ENCODE peak calls at places on chromosome 20, in four cellular contexts. W is GM12878, Z is K562, J is H1. D is an unnamed sample.
A peak's percentile ranks its signal among the peaks of the same experiment; 100 is the strongest.

GRCh38 chr20:35773154-35773751 is 1.4 kb downstream of the PHF20 start:
- DNase-seq in J (no peak), W (peak; percentile 36), Z (peak; percentile 19), D (no peak)

GRCh38 chr20:63643966-63644365 is 9.3 kb downstream of the STMN3 start:
- DNase-seq in J (no peak), W (no peak), Z (no peak), D (no peak)

GRCh38 chr20:17749979-17750721 is 50.4 kb downstream of the BANF2 start:
- DNase-seq in W (no peak), J (no peak), Z (no peak), D (no peak)

GRCh38 chr20:63552481-63553249 is 1.3 kb upstream of the FNDC11 start:
- DNase-seq in W (peak; percentile 52), Z (peak; percentile 62), J (peak; percentile 29), D (no peak)

GRCh38 chr20:17734374-17734773 is 34.6 kb downstream of the BANF2 start:
- DNase-seq in Z (no peak), J (no peak), W (no peak), D (no peak)

GRCh38 chr20:57476073-57476526 is 48.8 kb downstream of the CTCFL start:
- DNase-seq in W (peak; percentile 67), Z (no peak), J (no peak), D (no peak)

GRCh38 chr20:61303217-61303616 is 51.2 kb downstream of the CDH4 start:
- DNase-seq in J (no peak), W (no peak), Z (no peak), D (no peak)

GRCh38 chr20:49284818-49285217 is 7.0 kb upstream of the ZNFX1 start:
- DNase-seq in J (no peak), W (no peak), Z (no peak), D (no peak)

GRCh38 chr20:57260959-57261357 is 5.5 kb downstream of the BMP7 start:
- DNase-seq in Z (no peak), W (no peak), J (no peak), D (no peak)

GRCh38 chr20:50120935-50121693 is 8.2 kb upstream of the UBE2V1 start:
- DNase-seq in J (peak; percentile 56), Z (no peak), W (no peak), D (peak; percentile 83)

GRCh38 chr20:33407251-33407650 is 5.9 kb upstream of the CDK5RAP1 start:
- DNase-seq in J (no peak), Z (no peak), W (no peak), D (no peak)

GRCh38 chr20:46102940-46103339 is 13.2 kb upstream of the NCOA5 start:
- DNase-seq in W (no peak), Z (no peak), J (no peak), D (no peak)

GRCh38 chr20:4038047-4038459 is 22.7 kb upstream of the RNF24 start:
- DNase-seq in J (no peak), Z (peak; percentile 33), W (peak; percentile 75), D (no peak)

GRCh38 chr20:47246061-47246460 is 110.4 kb downstream of the ZMYND8 start:
- DNase-seq in W (no peak), J (no peak), Z (no peak), D (no peak)

GRCh38 chr20:56245761-56246160 is 2.8 kb upstream of the MC3R start:
- DNase-seq in W (no peak), Z (no peak), J (no peak), D (no peak)

GRCh38 chr20:25058797-25059486 is 1.0 kb upstream of the ACSS1 start:
- DNase-seq in Z (no peak), J (no peak), W (no peak), D (peak; percentile 49)

GRCh38 chr20:45049904-45050471 is 50.9 kb downstream of the KCNS1 start:
- DNase-seq in J (no peak), Z (no peak), W (no peak), D (no peak)

GRCh38 chr20:31485450-31486339 is 10.6 kb downstream of the REM1 start:
- DNase-seq in J (no peak), W (no peak), Z (peak; percentile 38), D (peak; percentile 61)

GRCh38 chr20:21702553-21703467 is 2.7 kb upstream of the PAX1 start:
- DNase-seq in W (no peak), J (no peak), Z (peak; percentile 40), D (peak; percentile 80)

GRCh38 chr20:21048841-21049273 is 57.3 kb downstream of the LINC00237 start:
- DNase-seq in W (no peak), Z (peak; percentile 71), J (no peak), D (peak; percentile 45)

GRCh38 chr20:5510446-5510845 is 193.7 kb upstream of the PROKR2 start:
- DNase-seq in J (peak; percentile 10), W (no peak), Z (no peak), D (no peak)

GRCh38 chr20:50625986-50626677 is 65.2 kb downstream of the RIPOR3 start:
- DNase-seq in W (no peak), Z (peak; percentile 72), J (no peak), D (peak; percentile 64)

GRCh38 chr20:61134286-61135035 is 117.6 kb upstream of the CDH4 start:
- DNase-seq in W (no peak), J (no peak), Z (no peak), D (no peak)

GRCh38 chr20:16864069-16864468 is 115.9 kb downstream of the OTOR start:
- DNase-seq in W (peak; percentile 8), Z (no peak), J (no peak), D (no peak)

GRCh38 chr20:16407251-16408067 is 165.8 kb downstream of the KIF16B start:
- DNase-seq in Z (no peak), J (no peak), W (no peak), D (no peak)

GRCh38 chr20:32984631-32985354 is 19.4 kb downstream of the SUN5 start:
- DNase-seq in J (no peak), Z (no peak), W (no peak), D (no peak)

GRCh38 chr20:9068896-9069663 is at the start of gene PLCB4:
- DNase-seq in J (no peak), W (no peak), Z (peak; percentile 26), D (peak; percentile 75)

GRCh38 chr20:4289875-4290274 is 274.5 kb upstream of the RNF24 start:
- DNase-seq in Z (no peak), W (no peak), J (no peak), D (no peak)

GRCh38 chr20:1618954-1619550 is 757 bp downstream of the SIRPB1 start:
- DNase-seq in W (no peak), Z (peak; percentile 0), J (no peak), D (no peak)

GRCh38 chr20:49859807-49860206 is 47.2 kb downstream of the SLC9A8 start:
- DNase-seq in Z (no peak), W (no peak), J (no peak), D (no peak)

GRCh38 chr20:45358282-45359068 is 4.5 kb upstream of the SYS1 start:
- DNase-seq in Z (no peak), J (no peak), W (no peak), D (no peak)

GRCh38 chr20:35200255-35200654 is 26.2 kb upstream of the MMP24 start:
- DNase-seq in J (no peak), Z (no peak), W (no peak), D (no peak)

GRCh38 chr20:8223096-8223870 is 91.2 kb downstream of the PLCB1 start:
- DNase-seq in J (no peak), Z (no peak), W (no peak), D (no peak)

GRCh38 chr20:49091104-49091503 is 45.0 kb downstream of the CSE1L start:
- DNase-seq in Z (no peak), W (no peak), J (no peak), D (no peak)

GRCh38 chr20:6606651-6607050 is 160.8 kb upstream of the BMP2 start:
- DNase-seq in Z (no peak), W (no peak), J (no peak), D (no peak)

GRCh38 chr20:29409833-29410804 is 1847.3 kb upstream of the DEFB115 start:
- DNase-seq in J (no peak), W (no peak), Z (no peak), D (peak; percentile 22)

GRCh38 chr20:48826883-48827771 is 672 bp downstream of the PREX1 start:
- DNase-seq in J (no peak), Z (no peak), W (no peak), D (peak; percentile 64)

GRCh38 chr20:2516399-2516798 is 7.7 kb upstream of the ZNF343 start:
- DNase-seq in Z (no peak), J (no peak), W (no peak), D (no peak)

DNA sequence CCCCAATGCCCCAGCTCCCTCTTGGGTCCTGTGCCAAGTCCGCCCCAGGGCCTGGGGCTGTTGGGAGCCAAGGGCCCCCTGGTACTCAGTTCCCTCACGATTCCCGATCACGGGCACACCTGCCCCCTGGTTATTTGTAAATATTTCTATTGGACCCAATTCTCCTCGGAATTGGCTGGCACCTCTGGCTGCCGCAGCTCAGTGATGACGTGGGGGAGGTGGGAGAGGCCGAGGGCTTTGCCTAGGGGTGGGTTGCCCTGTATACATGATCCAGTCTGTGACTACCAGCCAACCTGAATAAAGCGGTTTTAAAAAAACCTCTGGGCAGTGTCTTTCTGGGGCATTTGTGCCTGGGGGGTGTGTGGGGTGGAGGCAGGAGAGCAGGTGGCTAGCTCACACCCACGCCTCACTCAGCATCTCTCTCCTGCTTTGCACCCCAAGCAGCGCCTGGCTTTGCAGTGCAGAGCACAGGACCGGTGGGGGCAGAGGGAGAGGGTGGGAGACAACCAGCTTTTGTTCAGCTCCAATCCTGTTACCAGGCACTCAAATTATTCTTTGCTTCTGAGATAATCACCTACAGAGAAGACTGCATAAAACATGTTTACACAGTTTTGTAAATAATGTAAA is 42.2 kb downstream of the VSTM2L start:
- DNase-seq in W (no peak), Z (peak; percentile 3), J (no peak), D (no peak)
- TF ChIP-seq NRF1 in W (no peak), Z (no peak), J (no peak), D (no peak)

GRCh38 chr20:62357681-62358080 is 9.4 kb downstream of the LAMA5 start:
- DNase-seq in W (no peak), J (no peak), Z (no peak), D (no peak)

GRCh38 chr20:62359491-62360121 is 7.5 kb downstream of the LAMA5 start:
- DNase-seq in J (no peak), Z (no peak), W (no peak), D (no peak)

GRCh38 chr20:62356948-62357667 is 10.0 kb downstream of the LAMA5 start:
- DNase-seq in Z (peak; percentile 82), W (no peak), J (no peak), D (peak; percentile 66)

GRCh38 chr20:62358728-62359490 is 8.2 kb downstream of the LAMA5 start:
- DNase-seq in J (no peak), Z (peak; percentile 83), W (no peak), D (no peak)

GRCh38 chr20:62358171-62358719 is 8.9 kb downstream of the LAMA5 start:
- DNase-seq in J (no peak), Z (peak; percentile 50), W (no peak), D (peak; percentile 79)
- TF ChIP-seq CHD2 in J (no peak), Z (no peak), W (no peak), D (no peak)

DNA sequence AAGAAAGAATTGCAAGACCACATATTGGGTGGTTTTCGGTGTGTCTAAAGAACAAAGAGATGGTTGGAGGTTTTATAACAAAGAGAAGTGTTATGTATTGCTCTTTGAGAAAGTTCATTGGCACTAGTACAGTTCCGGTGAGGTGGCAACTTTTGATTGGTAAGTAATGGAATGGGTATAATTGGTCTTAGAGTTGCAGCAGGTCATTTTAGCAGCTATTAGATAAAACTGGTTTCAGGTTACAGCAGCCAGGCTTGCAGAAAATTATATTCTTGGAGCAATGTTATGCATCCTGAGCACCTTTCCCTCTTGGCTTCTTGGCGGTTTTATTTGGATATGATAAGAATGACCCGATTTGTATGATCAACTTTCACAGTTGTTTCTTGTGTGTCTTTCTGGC is 12.3 kb upstream of the SSTR4 start:
- DNase-seq in Z (no peak), J (no peak), W (no peak), D (no peak)
- TF ChIP-seq NRF1 in Z (no peak), J (no peak), W (no peak), D (no peak)

GRCh38 chr20:37727957-37728634 is 34.3 kb downstream of the CTNNBL1 start:
- DNase-seq in W (no peak), J (no peak), Z (no peak), D (no peak)
- TF ChIP-seq CHD2 in W (no peak), J (no peak), Z (no peak), D (no peak)